ENCODE peak calls at places on chromosomes 16 and 17, in four cellular contexts. G, R, M and V are unnamed samples.

GRCh38 chr17:77456271-77456950 is 315.6 kb downstream of the SEC14L1 start:
- DNase-seq in G (no peak), M (no peak), R (no peak), V (no peak)

GRCh38 chr16:75402821-75403475 is 30.4 kb downstream of the CFDP1 start:
- DNase-seq in R (no peak), M (peak), G (no peak), V (no peak)

GRCh38 chr17:48127371-48128051 is 19.9 kb downstream of the SNX11 start:
- DNase-seq in M (no peak), G (no peak), R (no peak), V (no peak)

GRCh38 chr17:33750943-33751701 is 458.0 kb upstream of the ASIC2 start:
- DNase-seq in R (peak), M (peak), G (peak), V (peak)

GRCh38 chr16:53821957-53822625 is 118.1 kb downstream of the FTO start:
- DNase-seq in M (peak), R (no peak), G (no peak), V (no peak)

GRCh38 chr17:73203135-73203787 is 10.4 kb downstream of the COG1 start:
- DNase-seq in M (no peak), R (no peak), G (no peak), V (no peak)

GRCh38 chr17:60641810-60642220 is 35.8 kb upstream of the BCAS3 start:
- DNase-seq in M (peak), G (no peak), R (no peak), V (peak)

GRCh38 chr17:47987240-47987835 is 16.4 kb downstream of the CDK5RAP3 start:
- DNase-seq in G (no peak), R (no peak), M (no peak), V (no peak)

GRCh38 chr17:29358421-29358820 is 31.7 kb upstream of the TAOK1 start:
- DNase-seq in R (no peak), M (no peak), G (no peak), V (no peak)

GRCh38 chr16:64392456-64392855 is 729.4 kb downstream of the CDH11 start:
- DNase-seq in M (no peak), R (no peak), G (no peak), V (no peak)

GRCh38 chr16:69276143-69277115 is 34.7 kb upstream of the VPS4A start:
- DNase-seq in G (peak), R (no peak), M (peak), V (peak)

GRCh38 chr16:80198265-80198994 is 342.4 kb upstream of the DYNLRB2 start:
- DNase-seq in R (no peak), M (peak), G (no peak), V (no peak)

GRCh38 chr16:79602615-79603014 is 2.1 kb upstream of the MAF start:
- DNase-seq in R (no peak), M (no peak), G (no peak), V (no peak)

GRCh38 chr17:22142091-22142490 is 449.8 kb downstream of the KCNJ18 start:
- DNase-seq in R (no peak), G (no peak), M (no peak), V (no peak)

GRCh38 chr17:21149626-21150025 is 22.9 kb downstream of the DHRS7B start:
- DNase-seq in R (no peak), M (no peak), G (no peak), V (no peak)

GRCh38 chr16:81214745-81215166 is 23.7 kb upstream of the BCO1 start:
- DNase-seq in R (no peak), G (no peak), M (no peak), V (no peak)
- TF ChIP-seq CTCF in R (peak), G (no peak), M (peak), V (peak)

GRCh38 chr17:80837711-80838110 is 153.9 kb upstream of the CHMP6 start:
- DNase-seq in R (no peak), M (no peak), G (peak), V (no peak)

GRCh38 chr17:80836971-80837481 is 154.6 kb upstream of the CHMP6 start:
- DNase-seq in G (peak), R (no peak), M (no peak), V (no peak)

GRCh38 chr17:80840011-80840410 is 151.6 kb upstream of the CHMP6 start:
- DNase-seq in M (no peak), G (peak), R (no peak), V (no peak)

GRCh38 chr17:80839401-80839800 is 152.2 kb upstream of the CHMP6 start:
- DNase-seq in G (no peak), M (no peak), R (no peak), V (no peak)

GRCh38 chr17:80838381-80839345 is 153.0 kb upstream of the CHMP6 start:
- DNase-seq in G (peak), M (no peak), R (no peak), V (no peak)
- TF ChIP-seq CTCF in G (no peak), M (no peak), R (no peak), V (no peak)

GRCh38 chr17:1518410-1518809 is 2.0 kb upstream of the INPP5K start:
- DNase-seq in R (no peak), M (no peak), G (no peak), V (no peak)
- TF ChIP-seq CTCF in R (no peak), M (no peak), G (no peak), V (no peak)

GRCh38 chr16:3487521-3488410 is 7.5 kb downstream of the C16orf90 start:
- DNase-seq in M (no peak), R (no peak), G (no peak), V (no peak)
- TF ChIP-seq CTCF in M (no peak), R (no peak), G (no peak), V (no peak)

DNA sequence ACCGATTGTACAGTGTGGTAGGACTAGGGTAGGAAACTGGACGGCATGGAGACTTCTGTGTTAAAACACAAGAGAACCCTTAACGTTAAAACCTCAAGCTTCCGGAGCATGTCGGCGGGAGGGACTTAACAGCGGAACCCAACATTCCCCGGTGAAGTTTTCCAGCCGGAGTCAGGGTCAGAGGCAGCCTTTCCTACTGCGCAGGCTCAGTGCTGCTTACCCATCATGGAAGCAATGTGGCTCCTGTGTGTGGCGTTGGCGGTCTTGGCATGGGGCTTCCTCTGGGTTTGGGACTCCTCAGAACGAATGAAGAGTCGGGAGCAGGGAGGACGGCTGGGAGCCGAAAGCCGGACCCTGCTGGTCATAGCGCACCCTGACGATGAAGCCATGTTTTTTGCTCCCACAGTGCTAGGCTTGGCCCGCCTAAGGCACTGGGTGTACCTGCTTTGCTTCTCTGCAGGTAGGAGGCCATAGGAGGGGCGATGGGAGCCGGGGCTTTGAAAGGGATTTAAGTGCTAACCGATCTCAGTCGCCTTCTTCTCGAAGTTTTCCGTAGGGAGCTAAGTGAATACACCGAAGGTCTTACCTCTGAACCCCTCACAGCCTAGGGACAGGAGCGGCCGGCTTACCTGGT is at the start of gene PIGL:
- DNase-seq in M (peak), R (peak), G (peak), V (peak)
- TF ChIP-seq CTCF in M (no peak), R (no peak), G (peak), V (no peak)

GRCh38 chr17:49216482-49216881 is 6.0 kb downstream of the ABI3 start:
- DNase-seq in R (peak), G (no peak), M (no peak), V (no peak)

GRCh38 chr17:49216953-49217650 is 6.6 kb downstream of the ABI3 start:
- DNase-seq in R (peak), M (no peak), G (peak), V (no peak)

GRCh38 chr17:49219987-49220386 is 9.5 kb downstream of the ABI3 start:
- DNase-seq in R (no peak), M (no peak), G (no peak), V (no peak)

GRCh38 chr17:49217651-49218413 is 7.3 kb downstream of the ABI3 start:
- DNase-seq in G (peak), R (peak), M (no peak), V (no peak)

DNA sequence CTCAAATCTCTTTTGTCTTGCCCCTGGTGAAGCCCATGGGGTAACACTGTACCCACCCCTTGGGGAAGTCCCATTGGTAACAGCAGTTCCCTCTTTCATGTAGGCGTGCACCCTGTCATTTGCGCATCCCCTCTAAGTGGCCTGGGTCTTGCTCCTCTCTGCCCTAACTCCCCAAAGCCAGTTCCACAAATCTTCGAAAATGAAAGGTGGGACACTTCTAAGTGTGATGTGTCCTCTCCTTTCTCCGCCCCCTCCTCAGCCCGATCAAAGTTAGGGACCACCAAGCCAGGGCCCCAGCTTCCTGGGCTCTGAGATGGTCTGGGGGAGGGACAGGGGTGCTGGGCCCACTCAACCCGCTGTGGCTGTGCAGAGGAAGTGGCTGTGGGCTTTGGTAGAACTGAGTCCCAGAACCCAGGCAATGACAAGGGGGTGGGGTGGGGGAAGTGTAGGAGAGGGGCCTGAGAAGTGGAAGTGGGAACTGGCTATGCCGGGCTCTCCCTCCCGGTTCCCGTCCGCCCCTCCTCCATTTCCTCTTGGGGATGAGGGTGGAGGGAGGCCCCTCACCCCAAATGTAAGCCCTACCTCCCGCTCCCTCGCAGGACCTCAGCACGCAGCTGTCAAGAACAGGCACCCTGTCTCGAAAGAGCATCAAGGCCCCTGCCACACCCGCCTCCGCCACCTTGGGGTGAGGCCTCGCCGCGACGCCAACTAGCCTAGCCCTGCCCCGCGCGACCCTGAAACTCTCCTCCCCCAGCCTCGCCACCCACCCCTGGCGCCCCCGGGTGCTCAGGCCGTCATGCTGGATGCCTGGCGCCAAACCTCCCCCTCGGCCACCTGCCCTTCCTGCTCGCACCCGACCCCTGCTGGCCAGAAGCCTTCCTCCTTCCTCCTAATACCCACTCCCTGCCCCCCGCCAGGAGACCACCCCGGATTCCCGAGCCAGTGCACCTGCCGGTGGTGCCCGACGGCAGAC is 8.7 kb downstream of the ABI3 start:
- DNase-seq in G (peak), M (no peak), R (peak), V (no peak)
- TF ChIP-seq CTCF in G (no peak), M (no peak), R (no peak), V (peak)

GRCh38 chr17:43905985-43906852 is 1.1 kb downstream of the MPP2 start:
- DNase-seq in M (no peak), G (peak), R (peak), V (no peak)

GRCh38 chr17:43908111-43908721 is 880 bp upstream of the MPP2 start:
- DNase-seq in M (peak), G (peak), R (no peak), V (no peak)

GRCh38 chr17:43905400-43905984 is 1.8 kb downstream of the MPP2 start:
- DNase-seq in R (no peak), G (no peak), M (no peak), V (no peak)

GRCh38 chr17:43906951-43907424 is 348 bp downstream of the MPP2 start:
- DNase-seq in M (no peak), G (no peak), R (no peak), V (no peak)

DNA sequence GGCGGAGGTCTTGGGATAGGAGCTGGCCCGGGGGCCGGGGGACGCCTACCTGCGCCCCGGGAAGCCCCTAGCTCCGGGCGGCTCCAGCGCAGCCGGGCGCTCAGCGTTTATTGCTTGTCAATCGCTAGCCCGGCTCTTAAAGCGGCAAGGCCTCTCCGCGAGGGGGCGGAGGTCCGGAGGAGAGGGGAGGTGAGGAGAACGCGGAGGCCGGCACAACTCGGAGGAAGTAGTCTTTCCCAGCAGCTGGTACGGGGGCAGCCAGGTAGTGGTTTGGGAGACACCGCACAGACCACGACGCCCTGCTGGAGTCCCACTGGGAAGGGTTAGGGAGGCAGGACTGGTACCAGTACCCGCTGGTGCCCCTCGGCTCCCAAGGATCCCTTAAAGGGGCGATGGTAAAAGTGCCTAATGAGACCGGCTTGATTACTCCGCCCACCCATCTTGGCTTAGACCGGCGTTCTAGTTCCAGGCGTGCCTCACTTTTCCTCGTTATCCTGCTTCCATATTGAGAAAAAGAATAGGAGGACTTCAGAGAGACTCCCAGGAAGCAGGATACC is at the start of gene MPP2:
- DNase-seq in M (peak), R (peak), G (peak), V (no peak)
- TF ChIP-seq CTCF in M (peak), R (no peak), G (peak), V (peak)